ENCODE peak calls at places on chromosomes 1 and 21, in six cellular contexts. B is cardiac muscle cell, E is HFF-Myc, X is AG10803, G is left ventricle myocardium inferior, O is astrocyte of the spinal cord. S is an unnamed sample.

GRCh38 chr1:93304716-93305138 is 41.0 kb upstream of the DR1 start:
- DNase-seq in B (peak), E (peak), X (peak), G (no peak), O (peak), S (no peak)

GRCh38 chr21:26444646-26445045 is 128.4 kb downstream of the CYYR1 start:
- DNase-seq in B (no peak), E (no peak), X (no peak), G (no peak), O (no peak), S (no peak)

GRCh38 chr1:226950875-226951274 is 10.8 kb downstream of the COQ8A start:
- DNase-seq in B (no peak), E (no peak), X (no peak), G (no peak), O (no peak), S (no peak)

GRCh38 chr1:228118040-228118439 is 8.9 kb upstream of the MRPL55 start:
- DNase-seq in B (no peak), E (no peak), X (no peak), G (no peak), O (no peak), S (no peak)

GRCh38 chr1:8571200-8571984 is 246.0 kb downstream of the RERE start:
- DNase-seq in B (peak), E (no peak), X (peak), G (no peak), O (peak), S (no peak)

GRCh38 chr1:76075877-76076276 is 1.3 kb downstream of the ST6GALNAC3 start:
- DNase-seq in B (no peak), E (no peak), X (no peak), G (no peak), O (no peak), S (no peak)

GRCh38 chr1:29633784-29634183 is 397.5 kb downstream of the PTPRU start:
- DNase-seq in B (no peak), E (no peak), X (no peak), G (no peak), O (no peak), S (no peak)

GRCh38 chr1:154154534-154155181 is at the start of gene NUP210L:
- DNase-seq in B (no peak), E (no peak), X (no peak), G (peak), O (no peak), S (no peak)

GRCh38 chr1:101291562-101292035 is 54.8 kb downstream of the S1PR1 start:
- DNase-seq in B (peak), E (peak), X (peak), G (no peak), O (peak), S (no peak)

GRCh38 chr1:92446990-92447681 is 39.6 kb downstream of the GFI1 start:
- DNase-seq in B (peak), E (no peak), X (no peak), G (no peak), O (no peak), S (no peak)

GRCh38 chr1:21956720-21957552 is 19.8 kb upstream of the HSPG2 start:
- DNase-seq in B (peak), E (peak), X (peak), G (peak), O (peak), S (no peak)

GRCh38 chr1:216114180-216114579 is 309.1 kb downstream of the USH2A start:
- DNase-seq in B (no peak), E (no peak), X (no peak), G (no peak), O (no peak), S (no peak)

GRCh38 chr1:216124382-216124781 is 298.9 kb downstream of the USH2A start:
- DNase-seq in B (no peak), E (no peak), X (no peak), G (no peak), O (no peak), S (no peak)

GRCh38 chr1:216119600-216119999 is 303.6 kb downstream of the USH2A start:
- DNase-seq in B (peak), E (peak), X (peak), G (no peak), O (peak), S (no peak)
- TF ChIP-seq CTCF in B (peak), E (peak), X (peak), G (peak), O (peak), S (peak)

GRCh38 chr1:30751830-30752650 is 5.5 kb downstream of the LAPTM5 start:
- DNase-seq in B (no peak), E (no peak), X (no peak), G (no peak), O (no peak), S (no peak)
- TF ChIP-seq CTCF in B (no peak), E (no peak), X (no peak), G (no peak), O (no peak), S (no peak)

GRCh38 chr1:12143631-12144155 is 23.1 kb upstream of the TNFRSF1B start:
- DNase-seq in B (no peak), E (peak), X (peak), G (peak), O (peak), S (no peak)
- TF ChIP-seq CTCF in B (peak), E (no peak), X (no peak), G (peak), O (peak), S (no peak)

GRCh38 chr1:64886877-64887276 is 79.5 kb downstream of the JAK1 start:
- DNase-seq in B (no peak), E (no peak), X (no peak), G (no peak), O (no peak), S (no peak)
- TF ChIP-seq CTCF in B (no peak), E (no peak), X (no peak), G (no peak), O (no peak), S (no peak)

DNA sequence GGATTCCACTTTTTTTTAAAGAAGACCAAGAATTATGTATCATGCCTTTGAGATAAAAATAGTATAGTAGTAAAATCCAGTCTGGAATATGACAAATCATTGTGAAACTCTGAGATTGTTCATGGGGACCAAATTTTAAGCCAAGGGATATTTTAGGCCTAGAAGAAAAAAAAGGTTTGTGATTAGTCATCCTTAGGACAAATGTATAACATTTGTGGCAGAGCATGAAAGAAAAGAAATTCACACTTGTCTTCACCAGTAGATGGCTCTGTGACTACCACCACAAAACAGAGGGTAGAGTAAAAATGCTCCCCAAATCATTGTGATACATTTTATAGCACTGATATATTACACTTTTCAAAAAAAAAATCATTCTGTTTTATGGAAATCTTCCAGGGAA is 226.1 kb downstream of the KCTD3 start:
- DNase-seq in B (no peak), E (peak), X (peak), G (no peak), O (peak), S (no peak)
- TF ChIP-seq CTCF in B (peak), E (peak), X (peak), G (peak), O (peak), S (peak)

S was measured in D721Med.